ENCODE peak calls at places on chromosomes 6 and 20, in six cellular contexts. S is esophagus muscularis mucosa, B is tibial nerve, A is A549, U is stomach, J is transverse colon. C is an unnamed sample.

GRCh38 chr6:47169785-47170685 is 127.9 kb upstream of the ADGRF1 start:
- DNase-seq in B (no peak), U (no peak), S (peak), A (no peak), J (no peak), C (no peak)

GRCh38 chr6:79762370-79762769 is 131.2 kb downstream of the SH3BGRL2 start:
- DNase-seq in B (no peak), J (no peak), S (no peak), A (no peak), U (no peak), C (no peak)

GRCh38 chr20:825710-826421 is 7.6 kb upstream of the FAM110A start:
- DNase-seq in B (no peak), J (peak), S (no peak), U (peak), A (no peak), C (no peak)

GRCh38 chr6:52504778-52505127 is 72.1 kb downstream of the TRAM2 start:
- DNase-seq in J (no peak), U (no peak), A (no peak), S (no peak), B (no peak), C (no peak)

GRCh38 chr6:360791-361373 is 30.7 kb upstream of the IRF4 start:
- DNase-seq in J (no peak), S (no peak), B (no peak), U (no peak), A (no peak), C (no peak)

GRCh38 chr20:57711311-57711712 is 1.5 kb upstream of the PMEPA1 start:
- DNase-seq in B (no peak), U (no peak), A (no peak), J (no peak), S (no peak), C (no peak)

GRCh38 chr6:137040393-137040792 is 4.4 kb downstream of the IL20RA start:
- DNase-seq in S (no peak), B (no peak), J (no peak), A (no peak), U (no peak), C (no peak)

GRCh38 chr6:169238766-169239165 is 14.9 kb downstream of the THBS2 start:
- DNase-seq in S (no peak), A (no peak), B (no peak), U (no peak), J (no peak), C (no peak)

GRCh38 chr20:45268531-45268930 is 14.2 kb upstream of the SLPI start:
- DNase-seq in A (no peak), J (no peak), S (peak), U (no peak), B (no peak), C (no peak)

GRCh38 chr6:35327349-35328027 is 14.9 kb upstream of the PPARD start:
- DNase-seq in A (peak), B (peak), J (peak), S (no peak), U (peak), C (no peak)

GRCh38 chr6:119671105-119671504 is 321.5 kb upstream of the MAN1A1 start:
- DNase-seq in U (no peak), B (no peak), S (no peak), A (no peak), J (no peak), C (no peak)

GRCh38 chr20:50009521-50010454 is 27.0 kb downstream of the SNAI1 start:
- DNase-seq in J (no peak), A (no peak), U (no peak), B (no peak), S (no peak), C (no peak)

GRCh38 chr6:138817799-138818198 is 21.9 kb downstream of the ECT2L start:
- DNase-seq in B (no peak), U (peak), J (peak), A (no peak), S (no peak), C (no peak)

GRCh38 chr6:85867595-85867994 is 224.9 kb upstream of the SYNCRIP start:
- DNase-seq in B (no peak), A (no peak), U (no peak), S (no peak), J (no peak), C (no peak)

GRCh38 chr20:2203436-2203835 is 92.4 kb upstream of the TGM3 start:
- DNase-seq in A (no peak), J (no peak), B (no peak), U (no peak), S (no peak), C (no peak)

GRCh38 chr6:13703496-13703895 is 8.1 kb downstream of the RANBP9 start:
- DNase-seq in B (no peak), U (no peak), J (no peak), S (no peak), A (no peak), C (no peak)

GRCh38 chr6:4280721-4281120 is 145.3 kb upstream of the ECI2 start:
- DNase-seq in S (no peak), B (no peak), A (peak), J (no peak), U (no peak), C (no peak)

GRCh38 chr6:15023448-15023847 is 222.4 kb upstream of the JARID2 start:
- DNase-seq in A (no peak), J (no peak), U (no peak), B (no peak), S (no peak), C (no peak)

GRCh38 chr20:50170549-50171220 is 17.2 kb upstream of the PEDS1 start:
- DNase-seq in B (no peak), S (peak), J (no peak), U (no peak), A (no peak), C (no peak)

GRCh38 chr6:301526-301925 is 9.2 kb downstream of the DUSP22 start:
- DNase-seq in A (no peak), B (no peak), S (no peak), J (no peak), U (no peak), C (no peak)

GRCh38 chr6:53066059-53066406 is 829 bp downstream of the FBXO9 start:
- DNase-seq in J (peak), B (no peak), U (peak), S (no peak), A (peak), C (peak)

GRCh38 chr6:107310362-107310761 is 149.0 kb downstream of the PDSS2 start:
- DNase-seq in A (no peak), U (no peak), J (no peak), S (no peak), B (no peak), C (no peak)

GRCh38 chr6:139290787-139291294 is 957 bp downstream of the TXLNB start:
- DNase-seq in S (no peak), J (peak), B (peak), A (no peak), U (no peak), C (no peak)

GRCh38 chr6:145963216-145964068 is 716 bp downstream of the SHPRH start:
- DNase-seq in A (peak), B (no peak), J (peak), U (peak), S (peak), C (no peak)

GRCh38 chr20:63183422-63184146 is 32.3 kb downstream of the YTHDF1 start:
- DNase-seq in U (peak), J (peak), S (no peak), A (peak), B (peak), C (no peak)

GRCh38 chr6:149026530-149026942 is 279.7 kb downstream of the UST start:
- DNase-seq in S (peak), U (no peak), J (no peak), A (no peak), B (peak), C (no peak)

GRCh38 chr20:50108571-50109235 is 4.2 kb downstream of the UBE2V1 start:
- DNase-seq in A (no peak), J (no peak), S (no peak), U (no peak), B (no peak), C (no peak)

GRCh38 chr6:13762648-13763441 is 51.2 kb upstream of the RANBP9 start:
- DNase-seq in A (no peak), J (peak), S (no peak), B (peak), U (no peak), C (no peak)

GRCh38 chr20:24870876-24871275 is 78.2 kb upstream of the CST7 start:
- DNase-seq in B (no peak), S (peak), U (no peak), J (no peak), A (no peak), C (no peak)

GRCh38 chr20:60088236-60088635 is 130.0 kb downstream of the CDH26 start:
- DNase-seq in S (no peak), U (no peak), A (no peak), B (no peak), J (no peak), C (no peak)

GRCh38 chr6:42281570-42281969 is 63.9 kb upstream of the MRPS10 start:
- DNase-seq in U (no peak), S (no peak), A (no peak), B (no peak), J (peak), C (no peak)

GRCh38 chr6:69578366-69578890 is 218.4 kb downstream of the LMBRD1 start:
- DNase-seq in J (no peak), B (no peak), A (no peak), U (no peak), S (no peak), C (no peak)

GRCh38 chr20:9241721-9242427 is 173.0 kb downstream of the PLCB4 start:
- DNase-seq in B (no peak), A (no peak), U (no peak), S (no peak), J (peak), C (no peak)

GRCh38 chr20:9241232-9241692 is 172.4 kb downstream of the PLCB4 start:
- DNase-seq in A (no peak), S (no peak), B (no peak), J (peak), U (no peak), C (no peak)

GRCh38 chr20:9235518-9235917 is 166.6 kb downstream of the PLCB4 start:
- DNase-seq in U (no peak), B (no peak), J (no peak), A (no peak), S (no peak), C (no peak)

GRCh38 chr20:9236408-9236912 is 167.6 kb downstream of the PLCB4 start:
- DNase-seq in J (no peak), U (no peak), S (no peak), A (no peak), B (no peak), C (no peak)
- TF ChIP-seq EP300 in J (no peak), U (no peak), S (no peak), A (no peak), B (no peak), C (no peak)

GRCh38 chr20:32240220-32240619 is 32.5 kb downstream of the POFUT1 start:
- DNase-seq in A (no peak), S (no peak), J (no peak), U (no peak), B (no peak), C (no peak)
- TF ChIP-seq CTCF in A (no peak), S (no peak), J (no peak), U (no peak), B (no peak), C (no peak)

GRCh38 chr6:74598473-74599393 is 607.1 kb downstream of the COL12A1 start:
- DNase-seq in A (peak), J (no peak), U (no peak), S (no peak), B (no peak), C (no peak)
- TF ChIP-seq EP300 in A (peak), J (no peak), U (no peak), S (no peak), B (no peak), C (no peak)

GRCh38 chr20:53181866-53182376 is 209.8 kb downstream of the TSHZ2 start:
- DNase-seq in U (no peak), B (no peak), A (no peak), S (no peak), J (no peak), C (no peak)

GRCh38 chr20:53183181-53183580 is 211.0 kb downstream of the TSHZ2 start:
- DNase-seq in J (no peak), A (no peak), S (no peak), U (no peak), B (no peak), C (no peak)

GRCh38 chr20:53187402-53187801 is 215.2 kb downstream of the TSHZ2 start:
- DNase-seq in U (no peak), S (no peak), B (no peak), A (no peak), J (no peak), C (no peak)

GRCh38 chr20:53190225-53190624 is 218.1 kb downstream of the TSHZ2 start:
- DNase-seq in B (no peak), J (no peak), U (no peak), S (no peak), A (no peak), C (no peak)

DNA sequence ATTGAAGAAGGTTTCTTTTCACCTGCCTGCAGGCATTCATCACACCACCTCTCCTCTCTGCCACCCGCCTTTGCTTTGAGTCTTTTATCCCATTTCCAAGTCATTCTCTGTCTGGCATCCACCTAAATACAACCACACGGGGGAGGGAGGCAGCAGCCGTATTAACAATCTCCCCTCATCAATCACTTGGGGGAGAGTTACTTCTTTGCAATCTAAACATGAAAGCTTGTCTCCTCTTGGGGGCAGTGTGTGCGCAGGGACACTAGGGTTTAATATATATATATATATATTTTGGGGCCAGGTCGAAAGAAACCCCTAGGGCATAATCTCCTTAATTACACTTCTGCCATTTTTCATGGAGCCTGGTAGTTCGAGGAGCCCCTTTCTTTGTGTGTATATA is 214.5 kb downstream of the TSHZ2 start:
- DNase-seq in S (no peak), J (no peak), U (no peak), A (no peak), B (no peak), C (no peak)
- TF ChIP-seq CTCF in S (no peak), J (no peak), U (no peak), A (no peak), B (no peak), C (no peak)

DNA sequence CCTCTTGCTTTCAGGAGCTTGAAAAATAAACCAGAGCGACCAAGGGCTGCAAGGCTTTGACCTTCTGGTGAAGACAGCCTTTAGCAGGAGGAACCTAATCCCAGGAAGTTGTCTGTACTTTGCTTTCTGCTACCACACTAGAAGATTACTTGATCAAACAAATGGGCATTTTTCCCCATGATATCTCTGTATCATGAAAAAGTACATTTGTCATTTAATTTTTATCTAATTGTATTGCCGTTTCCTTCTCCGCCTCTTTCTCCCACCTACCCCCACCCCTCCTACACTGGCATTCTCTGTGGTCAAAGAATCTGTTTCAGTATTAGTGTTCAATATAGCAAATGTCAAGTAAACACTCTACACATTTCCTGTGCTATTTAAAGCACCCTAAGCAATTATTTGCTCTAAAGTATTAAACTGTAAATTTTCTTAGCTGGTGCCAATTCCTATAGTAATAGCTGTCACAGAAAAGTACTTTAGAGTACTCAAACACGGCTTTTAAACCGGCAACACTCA is 29.7 kb downstream of the ATXN1 start:
- DNase-seq in U (no peak), S (no peak), B (no peak), J (no peak), A (no peak), C (no peak)
- TF ChIP-seq EP300 in U (no peak), S (no peak), B (no peak), J (no peak), A (no peak), C (no peak)

C was measured in ovary.